ENCODE peak calls at places on chromosomes 1 and 21, in nine cellular contexts. F is frontal cortex; I is heart right ventricle; L is activated T-helper 1 cell treated with Interleukin-2 at 50 U/mL for 16 hours; J is vagina; M is naive thymus-derived CD8-positive, alpha-beta T cell; T is stimulated activated CD4-positive, alpha-beta T cell treated with anti-CD3 and anti-CD28 coated beads, Interleukin-1b, Interleukin-23, amount 100 ng/mL, for 24 hours; X is fibroblast of mammary gland; A is Kasumi-1. O is an unnamed sample.

GRCh38 chr1:211485480-211485857 is 6.5 kb downstream of the RD3 start:
- DNase-seq in A (no peak), T (no peak), L (no peak), M (no peak), X (no peak), F (no peak), J (peak), I (no peak), O (no peak)

GRCh38 chr1:49298304-49298703 is 521.6 kb upstream of the BEND5 start:
- DNase-seq in J (no peak), T (no peak), I (no peak), X (peak), L (no peak), M (no peak), A (no peak), F (no peak), O (no peak)

GRCh38 chr21:16070207-16070651 is 340.4 kb downstream of the USP25 start:
- DNase-seq in F (no peak), A (no peak), X (peak), M (no peak), I (no peak), L (no peak), T (no peak), J (peak), O (no peak)

GRCh38 chr1:27009601-27010197 is 3.0 kb downstream of the TENT5B start:
- DNase-seq in A (no peak), T (no peak), J (no peak), F (no peak), L (no peak), I (peak), M (no peak), X (no peak), O (no peak)

GRCh38 chr1:53638641-53639035 is 100.3 kb downstream of the GLIS1 start:
- DNase-seq in J (no peak), I (no peak), T (no peak), M (no peak), F (no peak), X (no peak), A (no peak), L (no peak), O (no peak)

GRCh38 chr1:3187415-3188149 is 118.6 kb downstream of the PRDM16 start:
- DNase-seq in M (no peak), L (no peak), I (no peak), T (no peak), F (no peak), A (no peak), X (no peak), J (no peak), O (no peak)

GRCh38 chr1:94199398-94199797 is 38.0 kb downstream of the ARHGAP29 start:
- DNase-seq in L (no peak), M (no peak), T (no peak), X (no peak), J (no peak), A (no peak), I (no peak), F (no peak), O (no peak)

GRCh38 chr1:94702440-94702810 is 117.7 kb upstream of the SLC44A3 start:
- DNase-seq in T (no peak), X (peak), L (no peak), F (no peak), A (no peak), J (no peak), I (no peak), M (no peak), O (no peak)

GRCh38 chr1:6484826-6485139 is 6.7 kb downstream of the PLEKHG5 start:
- DNase-seq in F (no peak), L (no peak), T (no peak), J (no peak), X (no peak), I (no peak), M (no peak), A (no peak), O (no peak)

GRCh38 chr21:26191609-26192008 is 21.0 kb upstream of the APP start:
- DNase-seq in T (no peak), X (no peak), L (no peak), F (no peak), I (no peak), M (no peak), A (no peak), J (no peak), O (no peak)

GRCh38 chr1:208600456-208600855 is 356.3 kb upstream of the PLXNA2 start:
- DNase-seq in J (peak), T (no peak), L (no peak), X (no peak), F (no peak), I (no peak), M (no peak), A (no peak), O (no peak)

GRCh38 chr1:87878873-87879272 is 550.2 kb downstream of the LMO4 start:
- DNase-seq in A (no peak), I (no peak), L (no peak), T (no peak), X (peak), J (no peak), F (no peak), M (no peak), O (no peak)

GRCh38 chr1:204367956-204368355 is 8.2 kb upstream of the PLEKHA6 start:
- DNase-seq in X (peak), A (no peak), F (no peak), M (no peak), T (no peak), I (no peak), J (no peak), L (no peak), O (no peak)

GRCh38 chr1:165807613-165808012 is 19.8 kb upstream of the UCK2 start:
- DNase-seq in T (no peak), X (no peak), I (no peak), F (no peak), M (no peak), A (no peak), J (no peak), L (no peak), O (no peak)

GRCh38 chr1:10685851-10686403 is 110.5 kb downstream of the CASZ1 start:
- DNase-seq in L (no peak), J (no peak), T (no peak), A (no peak), I (no peak), X (no peak), F (no peak), M (no peak), O (no peak)

GRCh38 chr1:43454270-43455011 is 710 bp upstream of the HYI start:
- DNase-seq in L (peak), M (no peak), X (peak), J (peak), I (peak), A (peak), F (peak), T (peak), O (peak)

GRCh38 chr1:61082336-61083013 is at the start of gene NFIA:
- DNase-seq in X (peak), J (no peak), I (peak), T (no peak), M (peak), A (peak), L (peak), F (peak), O (no peak)

GRCh38 chr1:228095938-228096337 is 7.2 kb downstream of the C1orf35 start:
- DNase-seq in I (no peak), T (no peak), M (no peak), X (no peak), F (no peak), J (no peak), L (no peak), A (no peak), O (no peak)